ENCODE peak calls at places on chromosome 17, in five cellular contexts. One of them, this sample, is unnamed.

GRCh38 chr17:21125862-21126261 is 902 bp upstream of the DHRS7B start:
- DNase-seq in HEK293T: no peak
- DNase-seq in NT2/D1: no peak
- DNase-seq in GM12878: no peak
- DNase-seq in HepG2: no peak
- DNase-seq in this sample: no peak

GRCh38 chr17:28553000-28553505 is 629 bp upstream of the UNC119 start:
- DNase-seq in HEK293T: no peak
- DNase-seq in NT2/D1: no peak
- DNase-seq in GM12878: no peak
- DNase-seq in HepG2: no peak
- DNase-seq in this sample: no peak

GRCh38 chr17:78401246-78401645 is 22.8 kb downstream of the PGS1 start:
- DNase-seq in HEK293T: no peak
- DNase-seq in NT2/D1: no peak
- DNase-seq in GM12878: no peak
- DNase-seq in HepG2: no peak
- DNase-seq in this sample: no peak

GRCh38 chr17:35510031-35510430 is 27.4 kb downstream of the SLFN12L start:
- DNase-seq in HEK293T: no peak
- DNase-seq in NT2/D1: no peak
- DNase-seq in GM12878: no peak
- DNase-seq in HepG2: no peak
- DNase-seq in this sample: no peak

GRCh38 chr17:57986841-57987581 is 1.0 kb downstream of the VEZF1 start:
- DNase-seq in HEK293T: peak
- DNase-seq in NT2/D1: no peak
- DNase-seq in GM12878: no peak
- DNase-seq in HepG2: peak
- DNase-seq in this sample: no peak

GRCh38 chr17:15351925-15352324 is 10.5 kb upstream of the TEKT3 start:
- DNase-seq in HEK293T: no peak
- DNase-seq in NT2/D1: no peak
- DNase-seq in GM12878: no peak
- DNase-seq in HepG2: no peak
- DNase-seq in this sample: no peak

GRCh38 chr17:40443196-40443987 is at the start of gene IGFBP4:
- DNase-seq in HEK293T: peak
- DNase-seq in NT2/D1: no peak
- DNase-seq in GM12878: no peak
- DNase-seq in HepG2: peak
- DNase-seq in this sample: no peak

GRCh38 chr17:794876-795275 is 12.7 kb downstream of the MRM3 start:
- DNase-seq in HEK293T: peak
- DNase-seq in NT2/D1: no peak
- DNase-seq in GM12878: no peak
- DNase-seq in HepG2: peak
- DNase-seq in this sample: peak

GRCh38 chr17:74430706-74431567 is 951 bp upstream of the GPRC5C start:
- DNase-seq in HEK293T: peak
- DNase-seq in NT2/D1: no peak
- DNase-seq in GM12878: peak
- DNase-seq in HepG2: peak
- DNase-seq in this sample: no peak

GRCh38 chr17:71975331-71975801 is 145.5 kb upstream of the SOX9 start:
- DNase-seq in HEK293T: no peak
- DNase-seq in NT2/D1: no peak
- DNase-seq in GM12878: no peak
- DNase-seq in HepG2: no peak
- DNase-seq in this sample: no peak

GRCh38 chr17:17075037-17075755 is 32.9 kb downstream of the MPRIP start:
- DNase-seq in HEK293T: no peak
- DNase-seq in NT2/D1: no peak
- DNase-seq in GM12878: no peak
- DNase-seq in HepG2: no peak
- DNase-seq in this sample: no peak

GRCh38 chr17:50560185-50560824 is at the start of gene CACNA1G:
- DNase-seq in HEK293T: peak
- DNase-seq in NT2/D1: peak
- DNase-seq in GM12878: no peak
- DNase-seq in HepG2: peak
- DNase-seq in this sample: peak

GRCh38 chr17:45050680-45051059 is 762 bp downstream of the DCAKD start:
- DNase-seq in HEK293T: no peak
- DNase-seq in NT2/D1: no peak
- DNase-seq in GM12878: no peak
- DNase-seq in HepG2: peak
- DNase-seq in this sample: no peak

GRCh38 chr17:41863074-41863843 is 2.0 kb downstream of the KLHL11 start:
- DNase-seq in HEK293T: no peak
- DNase-seq in NT2/D1: no peak
- DNase-seq in GM12878: no peak
- DNase-seq in HepG2: no peak
- DNase-seq in this sample: no peak

GRCh38 chr17:4738136-4739121 is 1.2 kb upstream of the ZMYND15 start:
- DNase-seq in HEK293T: no peak
- DNase-seq in NT2/D1: no peak
- DNase-seq in GM12878: no peak
- DNase-seq in HepG2: no peak
- DNase-seq in this sample: peak

GRCh38 chr17:48429638-48430586 is at the start of gene SKAP1:
- DNase-seq in HEK293T: no peak
- DNase-seq in NT2/D1: no peak
- DNase-seq in GM12878: no peak
- DNase-seq in HepG2: no peak
- DNase-seq in this sample: peak

GRCh38 chr17:14489986-14490385 is 189.1 kb downstream of the HS3ST3B1 start:
- DNase-seq in HEK293T: no peak
- DNase-seq in NT2/D1: no peak
- DNase-seq in GM12878: no peak
- DNase-seq in HepG2: no peak
- DNase-seq in this sample: no peak

GRCh38 chr17:78000351-78000750 is 41.8 kb downstream of the TNRC6C start:
- DNase-seq in HEK293T: no peak
- DNase-seq in NT2/D1: no peak
- DNase-seq in GM12878: no peak
- DNase-seq in HepG2: no peak
- DNase-seq in this sample: no peak

GRCh38 chr17:50221500-50222480 is 20.4 kb upstream of the COL1A1 start:
- DNase-seq in HEK293T: no peak
- DNase-seq in NT2/D1: no peak
- DNase-seq in GM12878: no peak
- DNase-seq in HepG2: no peak
- DNase-seq in this sample: no peak

GRCh38 chr17:75925912-75926311 is 14.9 kb downstream of the FBF1 start:
- DNase-seq in HEK293T: no peak
- DNase-seq in NT2/D1: no peak
- DNase-seq in GM12878: no peak
- DNase-seq in HepG2: no peak
- DNase-seq in this sample: no peak

GRCh38 chr17:40312893-40313659 is 4.1 kb downstream of the RARA start:
- DNase-seq in HEK293T: no peak
- DNase-seq in NT2/D1: no peak
- DNase-seq in GM12878: no peak
- DNase-seq in HepG2: no peak
- DNase-seq in this sample: no peak

GRCh38 chr17:67700037-67700436 is 17.7 kb upstream of the NOL11 start:
- DNase-seq in HEK293T: no peak
- DNase-seq in NT2/D1: no peak
- DNase-seq in GM12878: no peak
- DNase-seq in HepG2: no peak
- DNase-seq in this sample: no peak

GRCh38 chr17:29941334-29941733 is at the start of gene EFCAB5:
- DNase-seq in HEK293T: no peak
- DNase-seq in NT2/D1: no peak
- DNase-seq in GM12878: no peak
- DNase-seq in HepG2: no peak
- DNase-seq in this sample: no peak

GRCh38 chr17:69267219-69267618 is 38.6 kb upstream of the ABCA10 start:
- DNase-seq in HEK293T: no peak
- DNase-seq in NT2/D1: no peak
- DNase-seq in GM12878: no peak
- DNase-seq in HepG2: no peak
- DNase-seq in this sample: no peak

GRCh38 chr17:28258347-28258887 is 60.6 kb upstream of the TMEM97 start:
- DNase-seq in HEK293T: no peak
- DNase-seq in NT2/D1: no peak
- DNase-seq in GM12878: no peak
- DNase-seq in HepG2: peak
- DNase-seq in this sample: no peak

DNA sequence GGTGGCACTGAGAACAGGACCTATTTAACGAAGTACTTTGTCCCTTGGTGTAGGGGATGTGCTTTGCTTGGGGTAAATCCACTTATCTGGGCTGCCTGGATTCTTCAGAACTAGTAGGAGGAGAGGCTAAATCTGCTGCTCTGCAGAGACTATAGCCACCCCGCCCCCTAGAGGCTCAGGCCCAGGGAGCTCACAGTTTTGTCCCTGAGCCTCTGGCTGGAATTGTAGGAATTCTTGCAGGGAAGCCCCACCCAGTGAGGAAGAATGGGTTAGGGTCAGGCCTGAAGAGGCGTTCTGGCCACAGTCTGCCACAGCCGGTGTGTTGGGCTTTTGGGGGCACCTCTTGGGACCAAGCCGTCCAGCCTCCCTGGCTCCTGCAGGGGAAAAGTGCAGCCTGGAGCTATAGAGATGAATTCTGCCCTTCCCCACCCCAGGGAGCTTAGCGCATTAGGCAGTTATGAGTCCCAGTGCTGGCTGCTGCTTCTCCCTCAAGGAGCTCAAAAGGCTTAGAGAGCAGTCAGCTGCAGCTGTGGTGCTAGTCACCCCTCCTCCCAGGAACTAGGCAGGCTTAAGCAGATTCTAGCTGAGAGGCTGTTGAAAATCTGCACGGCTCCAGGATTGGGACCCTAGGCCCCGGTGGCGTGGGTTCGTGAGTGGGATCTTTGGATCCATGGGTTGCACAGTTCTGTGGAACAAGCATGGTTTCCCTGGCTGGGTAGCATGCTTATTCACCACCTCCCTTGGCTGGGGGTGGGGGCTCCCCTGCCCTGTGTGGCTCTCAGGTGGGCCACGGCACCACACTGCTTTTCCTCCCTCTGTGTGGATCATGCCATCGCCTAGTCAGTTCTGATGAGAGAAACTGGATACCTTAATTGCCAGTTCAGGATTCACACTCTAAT is 237.4 kb upstream of the TOM1L1 start:
- DNase-seq in HEK293T: no peak
- DNase-seq in NT2/D1: peak
- DNase-seq in GM12878: no peak
- DNase-seq in HepG2: no peak
- DNase-seq in this sample: peak
- TF ChIP-seq SUZ12 in HEK293T: no peak
- TF ChIP-seq SUZ12 in NT2/D1: no peak
- TF ChIP-seq SUZ12 in GM12878: no peak
- TF ChIP-seq SUZ12 in HepG2: no peak
- TF ChIP-seq SUZ12 in this sample: no peak

GRCh38 chr17:11730747-11731146 is 132.5 kb downstream of the DNAH9 start:
- DNase-seq in HEK293T: no peak
- DNase-seq in NT2/D1: no peak
- DNase-seq in GM12878: no peak
- DNase-seq in HepG2: no peak
- DNase-seq in this sample: no peak
- TF ChIP-seq SUZ12 in HEK293T: no peak
- TF ChIP-seq SUZ12 in NT2/D1: no peak
- TF ChIP-seq SUZ12 in GM12878: no peak
- TF ChIP-seq SUZ12 in HepG2: no peak
- TF ChIP-seq SUZ12 in this sample: no peak

GRCh38 chr17:73338566-73339247 is 26.9 kb upstream of the CDC42EP4 start:
- DNase-seq in HEK293T: no peak
- DNase-seq in NT2/D1: no peak
- DNase-seq in GM12878: no peak
- DNase-seq in HepG2: no peak
- DNase-seq in this sample: no peak

GRCh38 chr17:73336613-73337400 is 25.0 kb upstream of the CDC42EP4 start:
- DNase-seq in HEK293T: no peak
- DNase-seq in NT2/D1: no peak
- DNase-seq in GM12878: no peak
- DNase-seq in HepG2: no peak
- DNase-seq in this sample: no peak

GRCh38 chr17:73335591-73336503 is 24.0 kb upstream of the CDC42EP4 start:
- DNase-seq in HEK293T: no peak
- DNase-seq in NT2/D1: no peak
- DNase-seq in GM12878: no peak
- DNase-seq in HepG2: no peak
- DNase-seq in this sample: no peak

GRCh38 chr17:73338050-73338491 is 26.3 kb upstream of the CDC42EP4 start:
- DNase-seq in HEK293T: no peak
- DNase-seq in NT2/D1: no peak
- DNase-seq in GM12878: no peak
- DNase-seq in HepG2: no peak
- DNase-seq in this sample: no peak

GRCh38 chr17:73334771-73335513 is 23.1 kb upstream of the CDC42EP4 start:
- DNase-seq in HEK293T: no peak
- DNase-seq in NT2/D1: no peak
- DNase-seq in GM12878: no peak
- DNase-seq in HepG2: no peak
- DNase-seq in this sample: no peak
- TF ChIP-seq SUZ12 in HEK293T: no peak
- TF ChIP-seq SUZ12 in NT2/D1: no peak
- TF ChIP-seq SUZ12 in GM12878: no peak
- TF ChIP-seq SUZ12 in HepG2: no peak
- TF ChIP-seq SUZ12 in this sample: no peak

GRCh38 chr17:82036634-82037112 is 824 bp downstream of the DCXR start:
- DNase-seq in HEK293T: no peak
- DNase-seq in NT2/D1: no peak
- DNase-seq in GM12878: no peak
- DNase-seq in HepG2: no peak
- DNase-seq in this sample: no peak
- TF ChIP-seq SUZ12 in HEK293T: no peak
- TF ChIP-seq SUZ12 in NT2/D1: no peak
- TF ChIP-seq SUZ12 in GM12878: no peak
- TF ChIP-seq SUZ12 in HepG2: no peak
- TF ChIP-seq SUZ12 in this sample: no peak

GRCh38 chr17:63698381-63698885 is 1.5 kb downstream of the LIMD2 start:
- DNase-seq in HEK293T: no peak
- DNase-seq in NT2/D1: no peak
- DNase-seq in GM12878: no peak
- DNase-seq in HepG2: no peak
- DNase-seq in this sample: no peak
- TF ChIP-seq SUZ12 in HEK293T: no peak
- TF ChIP-seq SUZ12 in NT2/D1: no peak
- TF ChIP-seq SUZ12 in GM12878: no peak
- TF ChIP-seq SUZ12 in HepG2: no peak
- TF ChIP-seq SUZ12 in this sample: no peak

GRCh38 chr17:38585805-38586529 is 19.8 kb downstream of the SRCIN1 start:
- DNase-seq in HEK293T: no peak
- DNase-seq in NT2/D1: no peak
- DNase-seq in GM12878: no peak
- DNase-seq in HepG2: no peak
- DNase-seq in this sample: no peak
- TF ChIP-seq SUZ12 in HEK293T: no peak
- TF ChIP-seq SUZ12 in NT2/D1: no peak
- TF ChIP-seq SUZ12 in GM12878: no peak
- TF ChIP-seq SUZ12 in HepG2: no peak
- TF ChIP-seq SUZ12 in this sample: no peak